ENCODE peak calls at places on chromosomes 4 and X, in five cellular contexts. N, B, D, W and X are unnamed samples.

GRCh38 chrX:151929131-151929530 is 16.4 kb downstream of the MAGEA4 start:
- DNase-seq in B (peak; percentile 1), N (no peak), D (no peak), W (no peak), X (no peak)

GRCh38 chr4:169976951-169977350 is 49.2 kb downstream of the MFAP3L start:
- DNase-seq in W (no peak), N (no peak), D (no peak), B (no peak), X (no peak)

GRCh38 chr4:2843909-2844584 is 403 bp downstream of the ADD1 start:
- DNase-seq in W (no peak), B (peak; percentile 49), N (peak; percentile 55), D (peak; percentile 69), X (peak; percentile 78)

GRCh38 chr4:52824603-52825310 is 37.4 kb upstream of the RASL11B start:
- DNase-seq in N (no peak), B (no peak), D (no peak), W (no peak), X (no peak)

GRCh38 chr4:43374352-43374751 is 481.8 kb downstream of the GRXCR1 start:
- DNase-seq in N (no peak), D (no peak), B (no peak), W (no peak), X (no peak)

GRCh38 chr4:80365928-80366327 is 30.4 kb downstream of the CFAP299 start:
- DNase-seq in W (peak; percentile 3), B (peak; percentile 23), D (peak; percentile 54), N (no peak), X (peak; percentile 43)

GRCh38 chr4:37990731-37991130 is 30.5 kb downstream of the PTTG2 start:
- DNase-seq in D (no peak), B (no peak), W (no peak), N (no peak), X (no peak)

GRCh38 chrX:77733342-77733741 is 52.7 kb downstream of the ATRX start:
- DNase-seq in N (no peak), W (no peak), D (no peak), B (no peak), X (no peak)

GRCh38 chr4:118557298-118557851 is 127.8 kb upstream of the METTL14 start:
- DNase-seq in N (no peak), B (no peak), W (peak; percentile 18), D (no peak), X (no peak)

GRCh38 chrX:135185795-135186443 is 14.7 kb upstream of the CT55 start:
- DNase-seq in W (peak; percentile 42), B (peak; percentile 30), D (peak; percentile 52), N (peak; percentile 28), X (peak; percentile 52)

GRCh38 chr4:83569967-83570366 is 34.1 kb downstream of the GPAT3 start:
- DNase-seq in N (no peak), D (no peak), B (no peak), W (no peak), X (no peak)

GRCh38 chr4:143667461-143667860 is 33.0 kb downstream of the FREM3 start:
- DNase-seq in D (peak; percentile 65), W (no peak), N (peak; percentile 51), B (peak; percentile 96), X (no peak)

GRCh38 chrX:93538575-93538974 is 134.8 kb downstream of the NAP1L3 start:
- DNase-seq in W (no peak), N (no peak), B (no peak), D (no peak), X (no peak)

GRCh38 chr4:3704669-3705068 is 61.5 kb upstream of the ADRA2C start:
- DNase-seq in N (no peak), B (no peak), W (no peak), D (no peak), X (no peak)

GRCh38 chrX:35841872-35842271 is 43.7 kb downstream of the MAGEB16 start:
- DNase-seq in W (no peak), B (no peak), D (no peak), N (no peak), X (no peak)

GRCh38 chrX:27674491-27674890 is 84.3 kb downstream of the DCAF8L2 start:
- DNase-seq in N (no peak), D (no peak), B (no peak), W (no peak), X (no peak)

GRCh38 chr4:113467581-113467980 is 294.0 kb downstream of the CAMK2D start:
- DNase-seq in B (peak; percentile 69), N (no peak), W (no peak), D (no peak), X (no peak)

DNA sequence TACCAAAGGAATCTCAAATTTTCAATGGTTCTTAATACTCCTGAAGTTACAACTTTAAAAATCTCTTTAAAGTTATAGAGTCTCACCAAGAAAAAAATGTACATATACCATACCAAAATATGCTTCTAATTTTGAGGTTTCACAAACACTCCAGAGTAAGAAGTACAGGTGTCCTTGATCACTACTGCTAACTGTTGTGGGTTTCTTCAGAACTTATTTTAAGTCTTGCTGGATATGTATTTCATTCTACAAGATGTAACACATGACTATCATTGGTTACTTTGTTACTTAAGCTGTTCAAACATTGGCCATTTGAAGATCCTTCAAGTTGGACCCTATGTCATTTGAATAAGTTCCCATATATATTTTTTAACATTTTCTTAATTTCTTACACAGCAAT is 808.0 kb downstream of the PCDH19 start:
- DNase-seq in W (no peak), N (no peak), B (no peak), D (no peak), X (no peak)
- TF ChIP-seq POLR2A in W (no peak), N (no peak), B (no peak), D (no peak), X (no peak)

GRCh38 chrX:101931494-101932248 is at the start of gene ZMAT1:
- DNase-seq in N (peak; percentile 93), W (peak; percentile 77), D (peak; percentile 94), B (peak; percentile 94), X (peak; percentile 83)
- TF ChIP-seq POLR2A in N (peak; percentile 95), W (no peak), D (no peak), B (peak; percentile 65), X (peak; percentile 42)

DNA sequence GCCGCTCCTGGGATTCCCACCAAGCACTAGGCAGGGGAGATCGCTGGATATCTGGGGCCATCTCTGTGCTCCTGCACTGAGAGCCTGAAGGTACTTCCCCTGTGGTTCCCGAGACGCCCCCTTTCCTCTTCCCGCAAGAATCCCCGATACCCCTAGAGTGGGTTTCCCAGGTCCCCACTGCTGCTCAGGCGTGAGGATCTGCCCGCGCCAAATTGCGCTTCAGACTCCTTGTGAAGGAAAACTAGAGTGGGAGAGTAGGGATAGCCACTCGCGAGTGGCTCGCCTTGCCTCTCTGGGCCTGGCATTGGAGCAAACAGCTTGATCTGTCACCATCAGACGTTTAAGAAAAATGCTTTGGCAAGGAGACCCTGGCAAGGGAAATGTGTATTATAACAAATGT is 1.5 kb downstream of the IL1RAPL2 start:
- DNase-seq in D (no peak), N (no peak), W (no peak), B (no peak), X (no peak)
- TF ChIP-seq POLR2A in D (no peak), N (no peak), W (no peak), B (no peak), X (no peak)

GRCh38 chrX:24024819-24025740 is 1.9 kb downstream of the KLHL15 start:
- DNase-seq in W (peak; percentile 60), N (peak; percentile 87), B (peak; percentile 86), D (peak; percentile 85), X (peak; percentile 94)

GRCh38 chrX:24026403-24026801 is 584 bp downstream of the KLHL15 start:
- DNase-seq in D (no peak), N (no peak), W (no peak), B (peak; percentile 28), X (peak; percentile 29)

GRCh38 chrX:24027086-24027485 is at the start of gene KLHL15:
- DNase-seq in D (no peak), W (no peak), N (no peak), B (no peak), X (no peak)

GRCh38 chrX:24023972-24024664 is 2.9 kb downstream of the KLHL15 start:
- DNase-seq in D (no peak), N (no peak), W (no peak), B (peak; percentile 49), X (peak; percentile 68)

DNA sequence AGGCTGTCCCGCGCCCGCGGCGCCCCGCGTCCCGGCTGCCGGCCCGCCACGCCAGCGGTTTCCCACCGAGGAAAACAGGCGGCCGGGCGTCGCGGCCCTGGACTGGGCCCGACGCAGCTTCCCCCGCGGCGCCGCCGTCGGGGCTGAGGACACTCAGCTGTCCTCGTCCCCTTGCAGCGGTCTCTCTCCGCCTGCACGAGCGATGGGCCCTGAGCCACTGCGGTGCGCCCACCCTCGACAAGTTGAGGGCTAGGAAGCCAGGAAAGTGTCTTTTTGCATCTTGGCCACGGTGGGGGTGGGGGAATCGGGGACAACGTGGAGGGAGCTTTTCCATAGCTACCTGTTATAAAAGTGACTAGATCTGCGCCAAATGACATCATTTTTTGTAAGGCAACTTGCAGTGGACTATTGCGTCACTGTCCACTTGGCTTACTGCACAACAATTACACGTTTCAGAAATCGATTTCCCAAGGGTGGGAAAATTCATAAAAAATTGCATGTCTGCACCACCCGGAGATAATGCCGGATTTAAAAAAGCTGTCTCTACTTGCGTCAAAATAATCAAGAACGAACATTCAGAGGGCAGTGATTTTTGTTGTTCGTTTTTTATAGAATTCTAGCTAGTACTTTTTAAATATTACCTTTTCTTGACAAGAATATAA is 1.1 kb downstream of the KLHL15 start:
- DNase-seq in D (no peak), B (peak; percentile 51), N (peak; percentile 38), W (peak; percentile 24), X (peak; percentile 81)
- TF ChIP-seq POLR2A in D (no peak), B (no peak), N (peak; percentile 57), W (no peak), X (peak; percentile 43)

GRCh38 chr4:123649644-123650356 is 253.2 kb downstream of the SPRY1 start:
- DNase-seq in D (no peak), N (no peak), W (no peak), B (no peak), X (no peak)
- TF ChIP-seq POLR2A in D (no peak), N (no peak), W (no peak), B (no peak), X (no peak)